ENCODE peak calls at places on chromosomes 4 and X, in nine cellular contexts. One of them, this sample, is unnamed.

GRCh38 chrX:133535066-133535465 is 119.8 kb upstream of the GPC4 start:
- DNase-seq in fibroblast of pulmonary artery: no peak
- DNase-seq in Panc1: no peak
- DNase-seq in tibial nerve: no peak
- DNase-seq in astrocyte of the spinal cord: no peak
- DNase-seq in neuronal stem cell: no peak
- DNase-seq in BJ: no peak
- DNase-seq in dorsolateral prefrontal cortex: no peak
- DNase-seq in coronary artery: no peak
- DNase-seq in this sample: no peak

GRCh38 chr4:20017035-20017434 is 234.7 kb upstream of the SLIT2 start:
- DNase-seq in fibroblast of pulmonary artery: peak; percentile 74
- DNase-seq in dorsolateral prefrontal cortex: no peak
- DNase-seq in astrocyte of the spinal cord: peak; percentile 66
- DNase-seq in coronary artery: no peak
- DNase-seq in neuronal stem cell: no peak
- DNase-seq in Panc1: no peak
- DNase-seq in BJ: peak; percentile 77
- DNase-seq in tibial nerve: no peak
- DNase-seq in this sample: no peak

GRCh38 chrX:27966955-27967354 is 14.3 kb downstream of the DCAF8L1 start:
- DNase-seq in tibial nerve: no peak
- DNase-seq in neuronal stem cell: no peak
- DNase-seq in astrocyte of the spinal cord: peak; percentile 51
- DNase-seq in fibroblast of pulmonary artery: peak; percentile 89
- DNase-seq in BJ: no peak
- DNase-seq in coronary artery: no peak
- DNase-seq in dorsolateral prefrontal cortex: no peak
- DNase-seq in Panc1: no peak
- DNase-seq in this sample: no peak

GRCh38 chrX:153971632-153972367 is at the start of gene HCFC1:
- DNase-seq in neuronal stem cell: peak; percentile 88
- DNase-seq in Panc1: peak; percentile 71
- DNase-seq in dorsolateral prefrontal cortex: peak; percentile 83
- DNase-seq in coronary artery: peak; percentile 95
- DNase-seq in tibial nerve: peak; percentile 79
- DNase-seq in BJ: no peak
- DNase-seq in astrocyte of the spinal cord: peak; percentile 93
- DNase-seq in fibroblast of pulmonary artery: peak; percentile 87
- DNase-seq in this sample: peak; percentile 87

GRCh38 chr4:55808187-55808586 is 11.4 kb upstream of the EXOC1L start:
- DNase-seq in fibroblast of pulmonary artery: no peak
- DNase-seq in coronary artery: no peak
- DNase-seq in tibial nerve: no peak
- DNase-seq in BJ: no peak
- DNase-seq in Panc1: no peak
- DNase-seq in astrocyte of the spinal cord: no peak
- DNase-seq in neuronal stem cell: no peak
- DNase-seq in dorsolateral prefrontal cortex: no peak
- DNase-seq in this sample: no peak

GRCh38 chr4:173333658-173334084 is 487 bp downstream of the HMGB2 start:
- DNase-seq in BJ: no peak
- DNase-seq in coronary artery: no peak
- DNase-seq in neuronal stem cell: peak; percentile 41
- DNase-seq in tibial nerve: peak; percentile 19
- DNase-seq in dorsolateral prefrontal cortex: peak; percentile 57
- DNase-seq in astrocyte of the spinal cord: peak; percentile 34
- DNase-seq in fibroblast of pulmonary artery: peak; percentile 40
- DNase-seq in Panc1: no peak
- DNase-seq in this sample: peak; percentile 36

GRCh38 chr4:48139688-48140087 is 5.6 kb upstream of the TXK start:
- DNase-seq in tibial nerve: no peak
- DNase-seq in astrocyte of the spinal cord: no peak
- DNase-seq in fibroblast of pulmonary artery: peak; percentile 47
- DNase-seq in neuronal stem cell: no peak
- DNase-seq in BJ: no peak
- DNase-seq in dorsolateral prefrontal cortex: no peak
- DNase-seq in coronary artery: no peak
- DNase-seq in Panc1: no peak
- DNase-seq in this sample: no peak

GRCh38 chr4:139014391-139015268 is 951 bp upstream of the NOCT start:
- DNase-seq in coronary artery: no peak
- DNase-seq in tibial nerve: no peak
- DNase-seq in Panc1: peak; percentile 83
- DNase-seq in neuronal stem cell: no peak
- DNase-seq in BJ: peak; percentile 88
- DNase-seq in astrocyte of the spinal cord: peak; percentile 94
- DNase-seq in fibroblast of pulmonary artery: peak; percentile 97
- DNase-seq in dorsolateral prefrontal cortex: no peak
- DNase-seq in this sample: no peak

GRCh38 chrX:72466493-72466892 is 106.2 kb downstream of the HDAC8 start:
- DNase-seq in neuronal stem cell: no peak
- DNase-seq in BJ: no peak
- DNase-seq in tibial nerve: no peak
- DNase-seq in astrocyte of the spinal cord: no peak
- DNase-seq in dorsolateral prefrontal cortex: no peak
- DNase-seq in fibroblast of pulmonary artery: peak; percentile 17
- DNase-seq in coronary artery: no peak
- DNase-seq in Panc1: no peak
- DNase-seq in this sample: no peak

GRCh38 chr4:47532658-47533057 is 47.6 kb downstream of the ATP10D start:
- DNase-seq in fibroblast of pulmonary artery: no peak
- DNase-seq in tibial nerve: no peak
- DNase-seq in astrocyte of the spinal cord: no peak
- DNase-seq in Panc1: no peak
- DNase-seq in coronary artery: no peak
- DNase-seq in neuronal stem cell: no peak
- DNase-seq in BJ: no peak
- DNase-seq in dorsolateral prefrontal cortex: no peak
- DNase-seq in this sample: no peak

GRCh38 chr4:84644087-84644486 is 61.2 kb downstream of the CDS1 start:
- DNase-seq in coronary artery: no peak
- DNase-seq in Panc1: no peak
- DNase-seq in tibial nerve: no peak
- DNase-seq in fibroblast of pulmonary artery: no peak
- DNase-seq in dorsolateral prefrontal cortex: no peak
- DNase-seq in BJ: no peak
- DNase-seq in astrocyte of the spinal cord: no peak
- DNase-seq in neuronal stem cell: no peak
- DNase-seq in this sample: no peak

GRCh38 chr4:39931441-39931901 is 46.2 kb downstream of the PDS5A start:
- DNase-seq in neuronal stem cell: no peak
- DNase-seq in dorsolateral prefrontal cortex: no peak
- DNase-seq in BJ: no peak
- DNase-seq in Panc1: no peak
- DNase-seq in astrocyte of the spinal cord: no peak
- DNase-seq in tibial nerve: no peak
- DNase-seq in fibroblast of pulmonary artery: no peak
- DNase-seq in coronary artery: no peak
- DNase-seq in this sample: no peak

GRCh38 chr4:118865091-118865708 is 23.5 kb upstream of the SYNPO2 start:
- DNase-seq in fibroblast of pulmonary artery: peak; percentile 68
- DNase-seq in tibial nerve: no peak
- DNase-seq in neuronal stem cell: peak; percentile 17
- DNase-seq in BJ: no peak
- DNase-seq in astrocyte of the spinal cord: peak; percentile 64
- DNase-seq in coronary artery: no peak
- DNase-seq in Panc1: peak; percentile 41
- DNase-seq in dorsolateral prefrontal cortex: no peak
- DNase-seq in this sample: no peak

GRCh38 chrX:37955273-37955672 is 51.1 kb upstream of the SYTL5 start:
- DNase-seq in tibial nerve: no peak
- DNase-seq in astrocyte of the spinal cord: no peak
- DNase-seq in coronary artery: no peak
- DNase-seq in neuronal stem cell: no peak
- DNase-seq in Panc1: no peak
- DNase-seq in dorsolateral prefrontal cortex: no peak
- DNase-seq in fibroblast of pulmonary artery: no peak
- DNase-seq in BJ: no peak
- DNase-seq in this sample: no peak
- H3K4me3 ChIP-seq in tibial nerve: no peak overlapping the region
- H3K4me3 ChIP-seq in astrocyte of the spinal cord: no peak overlapping the region
- H3K4me3 ChIP-seq in coronary artery: no peak overlapping the region
- H3K4me3 ChIP-seq in neuronal stem cell: no peak overlapping the region
- H3K4me3 ChIP-seq in Panc1: no peak overlapping the region
- H3K4me3 ChIP-seq in dorsolateral prefrontal cortex: no peak overlapping the region
- H3K4me3 ChIP-seq in fibroblast of pulmonary artery: no peak overlapping the region
- H3K4me3 ChIP-seq in BJ: no peak overlapping the region
- H3K4me3 ChIP-seq in this sample: no peak overlapping the region

GRCh38 chr4:158169931-158170690 is 2.7 kb downstream of the GASK1B start:
- DNase-seq in tibial nerve: no peak
- DNase-seq in astrocyte of the spinal cord: peak; percentile 43
- DNase-seq in neuronal stem cell: no peak
- DNase-seq in coronary artery: no peak
- DNase-seq in BJ: no peak
- DNase-seq in fibroblast of pulmonary artery: peak; percentile 57
- DNase-seq in Panc1: no peak
- DNase-seq in dorsolateral prefrontal cortex: no peak
- DNase-seq in this sample: no peak
- H3K4me3 ChIP-seq in tibial nerve: peak overlapping the region; percentile 59
- H3K4me3 ChIP-seq in astrocyte of the spinal cord: peak overlapping the region; percentile 34
- H3K4me3 ChIP-seq in neuronal stem cell: no peak overlapping the region
- H3K4me3 ChIP-seq in coronary artery: peak overlapping the region; percentile 67
- H3K4me3 ChIP-seq in BJ: peak overlapping the region; percentile 22
- H3K4me3 ChIP-seq in fibroblast of pulmonary artery: peak overlapping the region; percentile 74
- H3K4me3 ChIP-seq in Panc1: no peak overlapping the region
- H3K4me3 ChIP-seq in dorsolateral prefrontal cortex: peak overlapping the region; percentile 37
- H3K4me3 ChIP-seq in this sample: no peak overlapping the region

DNA sequence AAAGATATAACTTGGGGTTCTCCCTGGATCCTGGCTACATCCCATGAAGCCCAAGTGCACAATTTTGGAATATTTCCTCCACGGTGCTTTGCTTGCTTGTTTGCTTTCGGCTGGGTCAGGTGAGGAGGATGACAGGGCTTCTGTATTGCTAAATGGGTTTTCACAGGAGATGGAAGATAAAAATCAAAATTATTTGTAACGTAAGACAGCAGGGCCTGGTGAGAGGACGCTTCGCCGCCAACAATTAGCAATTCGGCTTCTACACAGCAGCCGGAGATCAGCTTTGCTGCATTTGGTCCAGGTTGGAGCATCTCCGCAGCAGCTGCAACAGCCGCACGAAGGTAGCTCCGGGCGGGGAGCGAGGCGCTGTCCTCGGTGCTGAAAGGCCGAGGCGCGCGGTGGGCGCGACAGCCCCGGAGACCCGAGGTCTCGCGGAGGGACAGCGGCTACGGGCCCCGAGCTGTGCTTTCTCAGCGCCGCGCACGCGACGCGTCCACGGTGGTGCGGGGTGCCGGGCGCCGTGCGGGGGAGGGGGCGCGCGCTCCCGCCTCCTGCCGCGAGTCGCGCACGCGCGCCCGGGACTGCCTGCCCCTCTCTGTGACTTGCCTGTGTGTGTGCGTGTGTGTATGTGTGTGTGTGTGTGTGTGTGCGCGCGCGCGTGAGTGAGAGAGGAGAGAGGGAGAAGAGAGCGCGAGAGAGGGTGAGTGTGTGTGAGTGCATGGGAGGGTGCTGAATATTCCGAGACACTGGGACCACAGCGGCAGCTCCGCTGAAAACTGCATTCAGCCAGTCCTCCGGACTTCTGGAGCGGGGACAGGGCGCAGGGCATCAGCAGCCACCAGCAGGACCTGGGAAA is at the start of gene GRIA2:
- DNase-seq in dorsolateral prefrontal cortex: peak; percentile 84
- DNase-seq in fibroblast of pulmonary artery: peak; percentile 66
- DNase-seq in coronary artery: peak; percentile 75
- DNase-seq in tibial nerve: no peak
- DNase-seq in astrocyte of the spinal cord: peak; percentile 60
- DNase-seq in neuronal stem cell: peak; percentile 80
- DNase-seq in Panc1: no peak
- DNase-seq in BJ: no peak
- DNase-seq in this sample: no peak
- H3K4me3 ChIP-seq in dorsolateral prefrontal cortex: peak within 1 kb of the TSS; percentile 73
- H3K4me3 ChIP-seq in fibroblast of pulmonary artery: peak within 1 kb of the TSS; percentile 13
- H3K4me3 ChIP-seq in coronary artery: peak within 1 kb of the TSS; percentile 79
- H3K4me3 ChIP-seq in tibial nerve: peak within 1 kb of the TSS; percentile 59
- H3K4me3 ChIP-seq in astrocyte of the spinal cord: peak within 1 kb of the TSS; percentile 51
- H3K4me3 ChIP-seq in neuronal stem cell: peak within 1 kb of the TSS; percentile 83
- H3K4me3 ChIP-seq in Panc1: no peak within 1 kb of the TSS
- H3K4me3 ChIP-seq in BJ: peak within 1 kb of the TSS; percentile 25
- H3K4me3 ChIP-seq in this sample: no peak within 1 kb of the TSS

GRCh38 chr4:102504941-102505340 is 3.8 kb downstream of the NFKB1 start:
- DNase-seq in fibroblast of pulmonary artery: no peak
- DNase-seq in tibial nerve: no peak
- DNase-seq in neuronal stem cell: no peak
- DNase-seq in astrocyte of the spinal cord: no peak
- DNase-seq in Panc1: no peak
- DNase-seq in dorsolateral prefrontal cortex: no peak
- DNase-seq in BJ: no peak
- DNase-seq in coronary artery: no peak
- DNase-seq in this sample: no peak

GRCh38 chr4:102501635-102502382 is 650 bp downstream of the NFKB1 start:
- DNase-seq in BJ: peak; percentile 31
- DNase-seq in coronary artery: peak; percentile 86
- DNase-seq in dorsolateral prefrontal cortex: peak; percentile 51
- DNase-seq in tibial nerve: peak; percentile 59
- DNase-seq in astrocyte of the spinal cord: peak; percentile 83
- DNase-seq in Panc1: no peak
- DNase-seq in fibroblast of pulmonary artery: peak; percentile 75
- DNase-seq in neuronal stem cell: peak; percentile 71
- DNase-seq in this sample: peak; percentile 49

GRCh38 chr4:102501176-102501634 is at the start of gene NFKB1:
- DNase-seq in BJ: peak; percentile 8
- DNase-seq in Panc1: no peak
- DNase-seq in neuronal stem cell: peak; percentile 65
- DNase-seq in astrocyte of the spinal cord: peak; percentile 71
- DNase-seq in fibroblast of pulmonary artery: peak; percentile 89
- DNase-seq in dorsolateral prefrontal cortex: no peak
- DNase-seq in tibial nerve: peak; percentile 31
- DNase-seq in coronary artery: peak; percentile 81
- DNase-seq in this sample: peak; percentile 84

GRCh38 chr4:102503831-102504786 is 3.0 kb downstream of the NFKB1 start:
- DNase-seq in fibroblast of pulmonary artery: no peak
- DNase-seq in tibial nerve: no peak
- DNase-seq in dorsolateral prefrontal cortex: no peak
- DNase-seq in BJ: no peak
- DNase-seq in astrocyte of the spinal cord: no peak
- DNase-seq in Panc1: no peak
- DNase-seq in neuronal stem cell: no peak
- DNase-seq in coronary artery: no peak
- DNase-seq in this sample: no peak

GRCh38 chr4:102503301-102503746 is 2.2 kb downstream of the NFKB1 start:
- DNase-seq in coronary artery: no peak
- DNase-seq in tibial nerve: no peak
- DNase-seq in astrocyte of the spinal cord: no peak
- DNase-seq in fibroblast of pulmonary artery: no peak
- DNase-seq in BJ: no peak
- DNase-seq in Panc1: no peak
- DNase-seq in neuronal stem cell: no peak
- DNase-seq in dorsolateral prefrontal cortex: no peak
- DNase-seq in this sample: no peak
- H3K4me3 ChIP-seq in coronary artery: peak overlapping the region; percentile 99
- H3K4me3 ChIP-seq in tibial nerve: no peak overlapping the region
- H3K4me3 ChIP-seq in astrocyte of the spinal cord: no peak overlapping the region
- H3K4me3 ChIP-seq in fibroblast of pulmonary artery: peak overlapping the region; percentile 84
- H3K4me3 ChIP-seq in BJ: peak overlapping the region; percentile 2
- H3K4me3 ChIP-seq in Panc1: peak overlapping the region; percentile 79
- H3K4me3 ChIP-seq in neuronal stem cell: no peak overlapping the region
- H3K4me3 ChIP-seq in dorsolateral prefrontal cortex: peak overlapping the region; percentile 88
- H3K4me3 ChIP-seq in this sample: peak overlapping the region; percentile 97

This sample was measured in effector memory CD4-positive, alpha-beta T cell.